ENCODE peak calls at places on chromosome 6, in nine cellular contexts. One of them, this sample, is unnamed. For H3K27me3, the result is how much of the 10 kb centered on the place peaks cover.

GRCh38 chr6:119207973-119208725 is 129.7 kb upstream of the FAM184A start:
- DNase-seq in mammary epithelial cell: no peak
- DNase-seq in sigmoid colon: no peak
- DNase-seq in dorsolateral prefrontal cortex: no peak
- DNase-seq in WERI-Rb-1: no peak
- DNase-seq in fibroblast of lung: peak
- DNase-seq in GM23248: peak
- DNase-seq in mesendoderm: no peak
- DNase-seq in IMR-90: peak
- DNase-seq in this sample: peak

GRCh38 chr6:72554761-72555221 is 67.1 kb upstream of the KCNQ5 start:
- DNase-seq in fibroblast of lung: peak
- DNase-seq in dorsolateral prefrontal cortex: no peak
- DNase-seq in mesendoderm: no peak
- DNase-seq in GM23248: peak
- DNase-seq in WERI-Rb-1: no peak
- DNase-seq in sigmoid colon: no peak
- DNase-seq in mammary epithelial cell: peak
- DNase-seq in IMR-90: peak
- DNase-seq in this sample: peak

GRCh38 chr6:30200551-30201281 is 12.5 kb downstream of the TRIM26 start:
- DNase-seq in fibroblast of lung: no peak
- DNase-seq in IMR-90: no peak
- DNase-seq in GM23248: no peak
- DNase-seq in mesendoderm: no peak
- DNase-seq in sigmoid colon: no peak
- DNase-seq in WERI-Rb-1: no peak
- DNase-seq in mammary epithelial cell: no peak
- DNase-seq in dorsolateral prefrontal cortex: no peak
- DNase-seq in this sample: no peak

GRCh38 chr6:130337534-130337933 is 28.3 kb upstream of the TMEM200A start:
- DNase-seq in sigmoid colon: no peak
- DNase-seq in WERI-Rb-1: no peak
- DNase-seq in mesendoderm: no peak
- DNase-seq in mammary epithelial cell: no peak
- DNase-seq in dorsolateral prefrontal cortex: no peak
- DNase-seq in GM23248: no peak
- DNase-seq in fibroblast of lung: no peak
- DNase-seq in IMR-90: no peak
- DNase-seq in this sample: no peak

GRCh38 chr6:118580585-118581419 is 32.7 kb downstream of the PLN start:
- DNase-seq in mesendoderm: peak
- DNase-seq in fibroblast of lung: peak
- DNase-seq in mammary epithelial cell: peak
- DNase-seq in GM23248: peak
- DNase-seq in dorsolateral prefrontal cortex: no peak
- DNase-seq in sigmoid colon: peak
- DNase-seq in IMR-90: peak
- DNase-seq in WERI-Rb-1: peak
- DNase-seq in this sample: peak

GRCh38 chr6:21538186-21538798 is 55.3 kb upstream of the SOX4 start:
- DNase-seq in fibroblast of lung: peak
- DNase-seq in GM23248: peak
- DNase-seq in WERI-Rb-1: no peak
- DNase-seq in IMR-90: peak
- DNase-seq in dorsolateral prefrontal cortex: no peak
- DNase-seq in mesendoderm: peak
- DNase-seq in sigmoid colon: no peak
- DNase-seq in mammary epithelial cell: peak
- DNase-seq in this sample: no peak

GRCh38 chr6:144657691-144658090 is 372.6 kb downstream of the UTRN start:
- DNase-seq in fibroblast of lung: peak
- DNase-seq in dorsolateral prefrontal cortex: no peak
- DNase-seq in sigmoid colon: no peak
- DNase-seq in GM23248: no peak
- DNase-seq in WERI-Rb-1: no peak
- DNase-seq in mesendoderm: peak
- DNase-seq in IMR-90: no peak
- DNase-seq in mammary epithelial cell: peak
- DNase-seq in this sample: no peak

GRCh38 chr6:138480279-138480949 is 18.9 kb downstream of the NHSL1 start:
- DNase-seq in IMR-90: no peak
- DNase-seq in sigmoid colon: no peak
- DNase-seq in GM23248: no peak
- DNase-seq in WERI-Rb-1: no peak
- DNase-seq in mesendoderm: no peak
- DNase-seq in dorsolateral prefrontal cortex: no peak
- DNase-seq in mammary epithelial cell: no peak
- DNase-seq in fibroblast of lung: no peak
- DNase-seq in this sample: no peak

GRCh38 chr6:47083586-47084047 is 41.5 kb upstream of the ADGRF1 start:
- DNase-seq in mammary epithelial cell: peak
- DNase-seq in dorsolateral prefrontal cortex: no peak
- DNase-seq in mesendoderm: no peak
- DNase-seq in fibroblast of lung: peak
- DNase-seq in IMR-90: peak
- DNase-seq in GM23248: peak
- DNase-seq in sigmoid colon: peak
- DNase-seq in WERI-Rb-1: no peak
- DNase-seq in this sample: peak

GRCh38 chr6:166989427-166990034 is 9.7 kb upstream of the CEP43 start:
- DNase-seq in dorsolateral prefrontal cortex: no peak
- DNase-seq in IMR-90: peak
- DNase-seq in GM23248: peak
- DNase-seq in mesendoderm: peak
- DNase-seq in sigmoid colon: no peak
- DNase-seq in WERI-Rb-1: no peak
- DNase-seq in mammary epithelial cell: peak
- DNase-seq in fibroblast of lung: peak
- DNase-seq in this sample: no peak

GRCh38 chr6:63355632-63356031 is 35.8 kb upstream of the LGSN start:
- DNase-seq in GM23248: no peak
- DNase-seq in dorsolateral prefrontal cortex: no peak
- DNase-seq in IMR-90: no peak
- DNase-seq in mesendoderm: no peak
- DNase-seq in sigmoid colon: no peak
- DNase-seq in mammary epithelial cell: peak
- DNase-seq in WERI-Rb-1: no peak
- DNase-seq in fibroblast of lung: no peak
- DNase-seq in this sample: no peak

GRCh38 chr6:93684339-93684738 is 265.0 kb upstream of the EPHA7 start:
- DNase-seq in GM23248: no peak
- DNase-seq in fibroblast of lung: no peak
- DNase-seq in dorsolateral prefrontal cortex: no peak
- DNase-seq in WERI-Rb-1: no peak
- DNase-seq in sigmoid colon: no peak
- DNase-seq in IMR-90: no peak
- DNase-seq in mammary epithelial cell: no peak
- DNase-seq in mesendoderm: no peak
- DNase-seq in this sample: no peak

GRCh38 chr6:26318459-26319404 is 46.3 kb upstream of the BTN3A2 start:
- DNase-seq in sigmoid colon: no peak
- DNase-seq in WERI-Rb-1: no peak
- DNase-seq in GM23248: no peak
- DNase-seq in mammary epithelial cell: no peak
- DNase-seq in fibroblast of lung: no peak
- DNase-seq in mesendoderm: peak
- DNase-seq in dorsolateral prefrontal cortex: no peak
- DNase-seq in IMR-90: no peak
- DNase-seq in this sample: no peak

GRCh38 chr6:1242021-1242420 is 69.9 kb upstream of the FOXQ1 start:
- DNase-seq in mammary epithelial cell: no peak
- DNase-seq in sigmoid colon: no peak
- DNase-seq in mesendoderm: no peak
- DNase-seq in WERI-Rb-1: no peak
- DNase-seq in dorsolateral prefrontal cortex: no peak
- DNase-seq in GM23248: no peak
- DNase-seq in IMR-90: no peak
- DNase-seq in fibroblast of lung: no peak
- DNase-seq in this sample: no peak

GRCh38 chr6:15937582-15937981 is 191.3 kb upstream of the MYLIP start:
- DNase-seq in sigmoid colon: no peak
- DNase-seq in WERI-Rb-1: no peak
- DNase-seq in fibroblast of lung: no peak
- DNase-seq in IMR-90: no peak
- DNase-seq in mesendoderm: no peak
- DNase-seq in dorsolateral prefrontal cortex: no peak
- DNase-seq in GM23248: no peak
- DNase-seq in mammary epithelial cell: no peak
- DNase-seq in this sample: no peak

GRCh38 chr6:169172946-169173345 is 80.7 kb downstream of the THBS2 start:
- DNase-seq in mesendoderm: no peak
- DNase-seq in IMR-90: no peak
- DNase-seq in dorsolateral prefrontal cortex: no peak
- DNase-seq in fibroblast of lung: no peak
- DNase-seq in GM23248: peak
- DNase-seq in mammary epithelial cell: no peak
- DNase-seq in WERI-Rb-1: no peak
- DNase-seq in sigmoid colon: no peak
- DNase-seq in this sample: no peak

GRCh38 chr6:64254558-64254957 is 619.0 kb downstream of the PHF3 start:
- DNase-seq in mesendoderm: no peak
- DNase-seq in IMR-90: no peak
- DNase-seq in fibroblast of lung: no peak
- DNase-seq in mammary epithelial cell: no peak
- DNase-seq in WERI-Rb-1: no peak
- DNase-seq in dorsolateral prefrontal cortex: no peak
- DNase-seq in sigmoid colon: no peak
- DNase-seq in GM23248: no peak
- DNase-seq in this sample: no peak

GRCh38 chr6:49653438-49653837 is 16.8 kb upstream of the RHAG start:
- DNase-seq in mesendoderm: no peak
- DNase-seq in fibroblast of lung: no peak
- DNase-seq in GM23248: no peak
- DNase-seq in IMR-90: no peak
- DNase-seq in mammary epithelial cell: no peak
- DNase-seq in WERI-Rb-1: no peak
- DNase-seq in dorsolateral prefrontal cortex: no peak
- DNase-seq in sigmoid colon: no peak
- DNase-seq in this sample: no peak

DNA sequence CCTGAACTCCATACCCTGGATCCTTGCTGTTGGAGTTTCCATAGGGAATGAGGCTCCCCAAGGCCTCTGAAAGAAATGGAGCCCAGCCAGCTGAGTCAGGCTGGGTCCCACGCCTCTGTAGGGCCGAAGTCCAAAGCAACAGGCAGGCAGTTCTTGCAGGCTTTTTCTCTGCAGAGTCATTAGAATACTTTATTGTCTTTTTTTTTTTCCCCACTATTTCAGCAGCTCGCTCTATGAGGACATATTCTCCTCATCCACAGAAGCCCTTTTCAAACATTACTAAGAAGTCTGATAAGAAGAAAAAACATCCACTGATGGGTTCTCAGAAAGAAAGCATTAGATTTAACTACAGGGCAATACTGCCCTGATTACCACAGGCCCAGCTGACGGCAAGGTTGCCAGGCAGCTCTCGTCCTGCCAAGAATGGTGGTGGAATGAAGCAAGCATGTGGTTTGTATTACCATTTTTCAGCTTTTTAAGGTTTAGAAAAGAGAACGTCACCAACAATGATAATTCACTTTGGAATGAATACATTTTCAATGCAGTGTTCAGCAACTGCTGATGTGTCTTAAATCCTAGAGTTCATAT is 223.4 kb upstream of the CITED2 start:
- DNase-seq in GM23248: peak
- DNase-seq in IMR-90: peak
- DNase-seq in dorsolateral prefrontal cortex: no peak
- DNase-seq in sigmoid colon: peak
- DNase-seq in fibroblast of lung: peak
- DNase-seq in WERI-Rb-1: no peak
- DNase-seq in mammary epithelial cell: peak
- DNase-seq in mesendoderm: no peak
- DNase-seq in this sample: peak
- H3K4me3 ChIP-seq in GM23248: peak
- H3K4me3 ChIP-seq in IMR-90: no peak
- H3K4me3 ChIP-seq in dorsolateral prefrontal cortex: no peak
- H3K4me3 ChIP-seq in sigmoid colon: no peak
- H3K4me3 ChIP-seq in fibroblast of lung: no peak
- H3K4me3 ChIP-seq in WERI-Rb-1: no peak
- H3K4me3 ChIP-seq in mammary epithelial cell: no peak
- H3K4me3 ChIP-seq in mesendoderm: no peak
- H3K4me3 ChIP-seq in this sample: no peak

GRCh38 chr6:3987072-3987471 is 91.9 kb downstream of the FAM217A start:
- DNase-seq in fibroblast of lung: peak
- DNase-seq in IMR-90: peak
- DNase-seq in WERI-Rb-1: no peak
- DNase-seq in mesendoderm: peak
- DNase-seq in GM23248: no peak
- DNase-seq in sigmoid colon: no peak
- DNase-seq in dorsolateral prefrontal cortex: no peak
- DNase-seq in mammary epithelial cell: no peak
- DNase-seq in this sample: no peak
- H3K27me3 ChIP-seq in fibroblast of lung: under half
- H3K27me3 ChIP-seq in IMR-90: under half
- H3K27me3 ChIP-seq in WERI-Rb-1: under half
- H3K27me3 ChIP-seq in mesendoderm: under half
- H3K27me3 ChIP-seq in GM23248: under half
- H3K27me3 ChIP-seq in sigmoid colon: under half
- H3K27me3 ChIP-seq in dorsolateral prefrontal cortex: under half
- H3K27me3 ChIP-seq in mammary epithelial cell: under half
- H3K27me3 ChIP-seq in this sample: under half

DNA sequence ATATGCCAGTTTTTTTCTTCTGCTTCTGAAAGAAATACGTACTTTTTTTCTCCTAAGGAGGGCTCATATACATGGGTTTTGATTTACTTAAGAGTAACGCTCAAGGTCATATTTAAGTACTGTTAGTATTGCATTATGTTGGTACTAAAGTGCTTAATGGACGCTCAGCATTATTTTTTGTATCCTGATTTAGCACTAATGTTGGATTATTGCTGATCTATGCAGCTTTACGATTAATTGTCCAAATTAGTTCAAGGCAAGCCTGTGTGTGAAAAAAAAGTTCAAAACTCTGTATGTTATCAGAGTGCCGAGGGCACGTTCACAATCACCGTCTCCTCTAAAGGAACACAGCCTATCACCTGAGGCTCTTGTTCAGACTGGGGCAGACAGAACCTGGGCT is 340.9 kb downstream of the SAMD5 start:
- DNase-seq in IMR-90: no peak
- DNase-seq in WERI-Rb-1: no peak
- DNase-seq in sigmoid colon: no peak
- DNase-seq in fibroblast of lung: no peak
- DNase-seq in dorsolateral prefrontal cortex: no peak
- DNase-seq in mesendoderm: no peak
- DNase-seq in GM23248: no peak
- DNase-seq in mammary epithelial cell: no peak
- DNase-seq in this sample: no peak
- H3K4me3 ChIP-seq in IMR-90: no peak
- H3K4me3 ChIP-seq in WERI-Rb-1: no peak
- H3K4me3 ChIP-seq in sigmoid colon: no peak
- H3K4me3 ChIP-seq in fibroblast of lung: no peak
- H3K4me3 ChIP-seq in dorsolateral prefrontal cortex: no peak
- H3K4me3 ChIP-seq in mesendoderm: no peak
- H3K4me3 ChIP-seq in GM23248: no peak
- H3K4me3 ChIP-seq in mammary epithelial cell: no peak
- H3K4me3 ChIP-seq in this sample: no peak

DNA sequence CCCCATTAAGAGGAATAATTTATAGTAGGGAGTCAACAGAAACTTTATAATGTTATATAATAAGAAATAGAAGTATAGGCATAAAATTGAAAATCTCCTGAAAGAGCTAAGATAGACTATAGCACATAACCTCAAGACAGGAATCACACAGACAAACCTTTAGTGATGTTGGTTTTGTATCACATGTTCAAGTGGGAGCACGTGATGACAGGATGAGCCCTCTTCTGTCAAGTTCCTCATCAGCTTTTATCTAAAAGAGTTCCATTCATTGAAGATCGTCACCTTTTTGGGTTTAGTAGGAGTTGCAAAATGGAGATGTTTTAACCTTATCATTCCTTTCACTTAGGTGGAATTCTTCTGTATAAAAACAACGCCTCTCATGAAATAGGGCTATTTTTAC is 127.0 kb downstream of the MCHR2 start:
- DNase-seq in sigmoid colon: no peak
- DNase-seq in IMR-90: no peak
- DNase-seq in fibroblast of lung: no peak
- DNase-seq in GM23248: no peak
- DNase-seq in dorsolateral prefrontal cortex: no peak
- DNase-seq in mesendoderm: no peak
- DNase-seq in WERI-Rb-1: no peak
- DNase-seq in mammary epithelial cell: no peak
- DNase-seq in this sample: no peak
- H3K27me3 ChIP-seq in sigmoid colon: under half
- H3K27me3 ChIP-seq in IMR-90: under half
- H3K27me3 ChIP-seq in fibroblast of lung: under half
- H3K27me3 ChIP-seq in GM23248: under half
- H3K27me3 ChIP-seq in dorsolateral prefrontal cortex: under half
- H3K27me3 ChIP-seq in mesendoderm: under half
- H3K27me3 ChIP-seq in WERI-Rb-1: under half
- H3K27me3 ChIP-seq in mammary epithelial cell: under half
- H3K27me3 ChIP-seq in this sample: under half

This sample was measured in MG63.